ENCODE peak calls at places on chromosome 9, in seven cellular contexts. E is A172, J is kidney, Y is astrocyte of the spinal cord, F is Daoy, X is mesenchymal stem cell, H is MCF 10A. A is an unnamed sample.

GRCh38 chr9:15374310-15374709 is 48.4 kb upstream of the SNAPC3 start:
- DNase-seq in E (no peak), J (no peak), Y (no peak), F (no peak), X (no peak), H (no peak), A (no peak)

GRCh38 chr9:133008406-133008805 is 22.4 kb upstream of the GTF3C5 start:
- DNase-seq in E (no peak), J (peak), Y (no peak), F (no peak), X (no peak), H (no peak), A (no peak)

GRCh38 chr9:7094052-7094451 is 336.3 kb downstream of the KDM4C start:
- DNase-seq in E (no peak), J (no peak), Y (peak), F (no peak), X (peak), H (peak), A (peak)

GRCh38 chr9:122015165-122015821 is 77.8 kb downstream of the TTLL11 start:
- DNase-seq in E (no peak), J (no peak), Y (no peak), F (no peak), X (no peak), H (no peak), A (no peak)

GRCh38 chr9:82598254-82599039 is 464.5 kb downstream of the RASEF start:
- DNase-seq in E (no peak), J (no peak), Y (no peak), F (no peak), X (peak), H (no peak), A (no peak)

GRCh38 chr9:130661461-130662098 is 2.8 kb upstream of the PRDM12 start:
- DNase-seq in E (no peak), J (no peak), Y (no peak), F (no peak), X (peak), H (no peak), A (no peak)

GRCh38 chr9:127144670-127145458 is 22.4 kb upstream of the ANGPTL2 start:
- DNase-seq in E (no peak), J (peak), Y (no peak), F (no peak), X (no peak), H (no peak), A (no peak)

GRCh38 chr9:93959739-93960154 is 4.6 kb upstream of the BARX1 start:
- DNase-seq in E (no peak), J (no peak), Y (peak), F (no peak), X (no peak), H (no peak), A (no peak)

GRCh38 chr9:93205045-93205768 is 21.3 kb downstream of the WNK2 start:
- DNase-seq in E (peak), J (peak), Y (no peak), F (no peak), X (no peak), H (no peak), A (peak)

GRCh38 chr9:96382839-96383164 is 709 bp downstream of the SLC35D2 start:
- DNase-seq in E (no peak), J (no peak), Y (no peak), F (no peak), X (no peak), H (no peak), A (no peak)

GRCh38 chr9:17230646-17231045 is 95.8 kb downstream of the CNTLN start:
- DNase-seq in E (no peak), J (no peak), Y (no peak), F (no peak), X (no peak), H (no peak), A (no peak)

GRCh38 chr9:97905228-97905627 is 17.1 kb downstream of the TRMO start:
- DNase-seq in E (no peak), J (no peak), Y (no peak), F (no peak), X (no peak), H (no peak), A (no peak)

GRCh38 chr9:5796298-5796697 is 36.6 kb downstream of the ERMP1 start:
- DNase-seq in E (no peak), J (no peak), Y (no peak), F (no peak), X (no peak), H (no peak), A (no peak)

GRCh38 chr9:16030513-16031185 is 477.8 kb downstream of the CCDC171 start:
- DNase-seq in E (peak), J (no peak), Y (peak), F (peak), X (peak), H (peak), A (peak)

GRCh38 chr9:37430841-37431597 is 8.5 kb downstream of the GRHPR start:
- DNase-seq in E (no peak), J (no peak), Y (peak), F (peak), X (no peak), H (no peak), A (no peak)

GRCh38 chr9:122810306-122810946 is 10.5 kb downstream of the OR1K1 start:
- DNase-seq in E (peak), J (no peak), Y (peak), F (peak), X (peak), H (peak), A (peak)

GRCh38 chr9:100865111-100865510 is 163.4 kb upstream of the PLPPR1 start:
- DNase-seq in E (no peak), J (no peak), Y (no peak), F (no peak), X (no peak), H (no peak), A (no peak)

GRCh38 chr9:98551511-98552286 is 157.0 kb downstream of the GABBR2 start:
- DNase-seq in E (peak), J (no peak), Y (peak), F (peak), X (peak), H (peak), A (peak)

GRCh38 chr9:114503522-114504340 is 1.5 kb downstream of the WHRN start:
- DNase-seq in E (no peak), J (no peak), Y (no peak), F (no peak), X (no peak), H (no peak), A (peak)